ENCODE peak calls at places on chromosomes 7 and 10, in seven cellular contexts. T is thoracic aorta, D is adipocyte, R is kidney, N is heart left ventricle, I is cardiac muscle cell, P is neuronal stem cell. V is an unnamed sample.

GRCh38 chr7:13841284-13841683 is 148.2 kb downstream of the ETV1 start:
- DNase-seq in I (no peak), D (no peak), T (no peak), P (no peak), N (no peak), R (no peak), V (no peak)

GRCh38 chr7:12091164-12091563 is 119.9 kb upstream of the TMEM106B start:
- DNase-seq in N (no peak), I (no peak), T (no peak), R (no peak), D (no peak), P (no peak), V (peak; percentile 74)

GRCh38 chr7:49643321-49643720 is 130.1 kb upstream of the VWC2 start:
- DNase-seq in I (peak; percentile 61), P (peak; percentile 12), D (no peak), R (no peak), T (no peak), N (peak; percentile 66), V (no peak)

GRCh38 chr10:13758302-13758701 is 171.5 kb downstream of the PRPF18 start:
- DNase-seq in T (no peak), I (peak; percentile 49), P (no peak), D (peak; percentile 47), N (no peak), R (no peak), V (no peak)

GRCh38 chr10:101644002-101644401 is 51.0 kb downstream of the FBXW4 start:
- DNase-seq in P (peak; percentile 84), D (no peak), I (no peak), R (no peak), N (no peak), T (no peak), V (no peak)

GRCh38 chr7:131897790-131898165 is 341.4 kb upstream of the PODXL start:
- DNase-seq in N (no peak), D (no peak), R (no peak), I (no peak), P (no peak), T (no peak), V (no peak)

GRCh38 chr7:105256621-105257283 is 132.0 kb downstream of the SRPK2 start:
- DNase-seq in I (no peak), D (peak; percentile 56), N (no peak), P (no peak), R (no peak), T (no peak), V (no peak)

GRCh38 chr10:17001297-17001744 is 128.3 kb downstream of the CUBN start:
- DNase-seq in P (no peak), D (no peak), N (no peak), R (no peak), I (no peak), T (no peak), V (peak; percentile 12)

GRCh38 chr10:6045600-6046457 is 16.3 kb downstream of the IL2RA start:
- DNase-seq in D (no peak), N (no peak), R (no peak), T (no peak), P (no peak), I (no peak), V (no peak)

GRCh38 chr10:116210588-116211346 is 62.2 kb downstream of the GFRA1 start:
- DNase-seq in N (no peak), D (peak; percentile 12), P (no peak), T (no peak), I (no peak), R (no peak), V (no peak)

GRCh38 chr10:132628966-132629900 is 91.6 kb downstream of the INPP5A start:
- DNase-seq in I (no peak), N (peak; percentile 53), P (no peak), D (no peak), R (peak; percentile 56), T (no peak), V (no peak)

GRCh38 chr7:72112530-72112929 is 299.6 kb downstream of the CALN1 start:
- DNase-seq in N (no peak), R (no peak), D (no peak), P (no peak), T (no peak), I (no peak), V (no peak)
- H3K9me3 ChIP-seq in N (peaks cover 12% of the 10 kb centered on the region), R (peaks cover 5% of the 10 kb centered on the region), D (peaks cover 18% of the 10 kb centered on the region), P (peaks cover 2% of the 10 kb centered on the region), T (no peaks in the 10 kb centered on the region), I (no peaks in the 10 kb centered on the region), V (no peaks in the 10 kb centered on the region)

GRCh38 chr7:148561099-148561498 is 29.5 kb upstream of the C7orf33 start:
- DNase-seq in P (no peak), I (no peak), N (no peak), D (no peak), T (no peak), R (no peak), V (no peak)
- H3K9me3 ChIP-seq in P (no peaks in the 10 kb centered on the region), I (no peaks in the 10 kb centered on the region), N (peaks cover 5% of the 10 kb centered on the region), D (no peaks in the 10 kb centered on the region), T (no peaks in the 10 kb centered on the region), R (no peaks in the 10 kb centered on the region), V (no peaks in the 10 kb centered on the region)

DNA sequence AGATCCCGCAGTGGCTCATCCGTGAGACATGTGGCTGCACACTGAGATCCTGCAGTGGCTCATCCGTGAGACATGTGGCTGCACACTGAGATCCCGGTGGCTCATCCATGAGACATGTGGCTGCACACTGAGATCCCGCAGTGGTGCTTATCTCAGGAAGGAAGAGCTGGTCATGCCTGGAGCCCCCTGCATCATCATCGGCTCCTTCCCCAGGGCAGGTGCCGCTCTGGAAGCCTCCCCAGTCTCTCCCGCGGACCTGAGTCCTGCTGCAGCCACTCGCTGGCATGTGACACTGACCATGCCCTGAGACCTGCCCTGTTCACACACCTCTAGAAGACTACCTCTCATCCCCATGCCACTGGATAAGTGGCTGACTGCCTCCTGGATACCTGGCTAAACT is 181.3 kb downstream of the PTPRN2 start:
- DNase-seq in D (no peak), R (no peak), I (no peak), N (no peak), P (no peak), T (no peak), V (no peak)
- H3K9me3 ChIP-seq in D (no peaks in the 10 kb centered on the region), R (no peaks in the 10 kb centered on the region), I (no peaks in the 10 kb centered on the region), N (no peaks in the 10 kb centered on the region), P (no peaks in the 10 kb centered on the region), T (no peaks in the 10 kb centered on the region), V (no peaks in the 10 kb centered on the region)

DNA sequence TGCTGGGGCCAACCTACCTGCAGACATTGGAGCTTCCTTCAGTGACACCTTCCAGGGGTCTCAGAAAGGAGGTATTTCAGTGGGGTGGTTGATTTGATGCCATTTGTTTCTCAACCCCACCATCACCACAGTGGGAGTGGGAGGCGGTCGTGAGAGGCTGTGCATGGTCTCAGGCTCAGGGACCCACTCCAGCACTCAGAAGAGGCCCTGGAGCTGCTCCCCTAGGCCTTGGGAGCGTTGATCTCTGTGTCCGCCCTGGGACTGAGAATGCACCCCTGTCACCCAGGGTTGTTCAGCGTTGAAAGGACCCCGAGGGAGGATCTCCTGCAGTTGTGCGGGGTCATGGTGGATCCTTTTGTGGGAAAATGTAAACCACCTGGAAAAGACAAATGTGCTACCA is 410.6 kb downstream of the GLRX3 start:
- DNase-seq in P (no peak), D (no peak), R (no peak), N (no peak), I (no peak), T (no peak), V (no peak)
- H3K9me3 ChIP-seq in P (no peaks in the 10 kb centered on the region), D (no peaks in the 10 kb centered on the region), R (no peaks in the 10 kb centered on the region), N (no peaks in the 10 kb centered on the region), I (no peaks in the 10 kb centered on the region), T (no peaks in the 10 kb centered on the region), V (no peaks in the 10 kb centered on the region)

GRCh38 chr7:158512869-158513268 is 74.8 kb downstream of the PTPRN2 start:
- DNase-seq in D (no peak), R (peak; percentile 25), N (peak; percentile 6), T (no peak), I (no peak), P (no peak), V (no peak)
- H3K9me3 ChIP-seq in D (peaks cover 38% of the 10 kb centered on the region), R (peaks cover 5% of the 10 kb centered on the region), N (peaks cover 25% of the 10 kb centered on the region), T (peaks cover 5% of the 10 kb centered on the region), I (no peaks in the 10 kb centered on the region), P (peaks cover 6% of the 10 kb centered on the region), V (no peaks in the 10 kb centered on the region)

DNA sequence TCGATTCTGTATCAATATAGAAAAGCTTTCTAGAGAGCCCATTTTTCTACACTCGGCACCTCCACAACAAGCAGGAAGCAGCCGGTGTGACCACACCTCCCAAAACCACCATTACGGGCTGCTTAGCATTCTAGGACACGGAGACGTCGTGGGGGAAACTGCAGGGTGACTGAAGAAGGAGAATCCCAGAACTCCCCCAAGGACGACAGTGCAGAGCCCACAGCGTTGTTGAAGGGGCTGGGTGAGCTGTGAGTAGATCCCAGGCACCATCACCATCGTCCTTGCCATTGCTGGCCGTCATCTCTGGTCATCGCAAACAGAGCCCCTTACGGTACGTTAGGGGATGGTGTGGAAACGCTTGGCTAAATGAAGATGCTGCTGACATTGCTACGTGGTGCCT is 351.8 kb downstream of the PTPRN2 start:
- DNase-seq in D (no peak), N (no peak), P (no peak), I (no peak), R (no peak), T (no peak), V (no peak)
- H3K9me3 ChIP-seq in D (peaks cover 3% of the 10 kb centered on the region), N (peaks cover 16% of the 10 kb centered on the region), P (no peaks in the 10 kb centered on the region), I (no peaks in the 10 kb centered on the region), R (no peaks in the 10 kb centered on the region), T (no peaks in the 10 kb centered on the region), V (no peaks in the 10 kb centered on the region)

DNA sequence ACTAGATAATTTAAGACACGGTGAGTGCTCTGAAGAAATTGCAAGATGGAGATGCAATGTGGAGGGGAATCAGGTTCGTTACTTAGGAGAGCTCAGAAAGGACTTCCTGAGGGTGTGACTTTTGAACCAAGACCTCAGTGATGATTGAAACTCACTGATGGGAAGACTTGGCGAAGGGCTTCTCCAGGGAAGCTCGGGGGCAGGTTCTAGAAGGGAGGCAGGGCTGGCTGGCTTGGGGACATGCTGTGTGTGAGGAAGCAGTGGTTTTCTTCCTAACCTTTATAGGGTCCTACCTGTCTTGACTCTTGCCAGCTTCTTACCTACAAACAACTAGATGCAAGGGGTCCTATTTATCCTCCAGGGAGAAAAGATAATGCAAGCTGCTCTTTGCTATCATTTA is 637.9 kb downstream of the ACTR3B start:
- DNase-seq in D (no peak), P (no peak), R (no peak), T (no peak), I (no peak), N (no peak), V (no peak)
- H3K9me3 ChIP-seq in D (peaks cover 8% of the 10 kb centered on the region), P (no peaks in the 10 kb centered on the region), R (no peaks in the 10 kb centered on the region), T (no peaks in the 10 kb centered on the region), I (peaks cover 3% of the 10 kb centered on the region), N (peaks cover 6% of the 10 kb centered on the region), V (no peaks in the 10 kb centered on the region)

V was measured in BE2C.